ENCODE peak calls at places on chromosomes 3 and 15, in seven cellular contexts. A is esophagus muscularis mucosa, T is ovary, O is heart left ventricle, U is Peyer's patch, I is K562, Y is A549. P is an unnamed sample.

GRCh38 chr3:185549111-185549510 is 3.3 kb downstream of the LIPH start:
- DNase-seq in A (no peak), I (peak; percentile 23), T (peak; percentile 61), Y (peak; percentile 83), U (peak; percentile 61), O (peak; percentile 44), P (peak; percentile 82)

GRCh38 chr15:20352241-20353200 is 189.1 kb downstream of the GOLGA6L6 start:
- DNase-seq in O (no peak), I (no peak), T (no peak), A (no peak), U (peak; percentile 39), Y (no peak), P (no peak)

GRCh38 chr3:113111308-113111707 is 100.0 kb upstream of the BOC start:
- DNase-seq in O (no peak), U (no peak), I (peak; percentile 4), Y (no peak), A (no peak), T (no peak), P (no peak)

GRCh38 chr3:155282416-155283091 is 10.9 kb downstream of the STRIT1 start:
- DNase-seq in O (no peak), I (peak; percentile 76), Y (no peak), T (no peak), A (no peak), U (no peak), P (no peak)

GRCh38 chr15:83734487-83734886 is 80.6 kb downstream of the ADAMTSL3 start:
- DNase-seq in T (no peak), A (no peak), I (peak; percentile 10), Y (no peak), O (no peak), U (no peak), P (peak; percentile 24)

GRCh38 chr3:122982202-122983185 is 45.1 kb downstream of the SEMA5B start:
- DNase-seq in T (no peak), Y (peak; percentile 17), I (peak; percentile 20), A (no peak), U (no peak), O (no peak), P (no peak)

GRCh38 chr3:170712336-170712735 is 126.5 kb upstream of the SLC7A14 start:
- DNase-seq in A (no peak), U (no peak), I (no peak), Y (no peak), T (no peak), O (no peak), P (no peak)

GRCh38 chr3:32406481-32407408 is 15.1 kb downstream of the CMTM7 start:
- DNase-seq in I (no peak), U (no peak), T (no peak), O (no peak), Y (no peak), A (no peak), P (peak; percentile 38)

GRCh38 chr15:95840004-95840403 is 490.5 kb upstream of the NR2F2 start:
- DNase-seq in U (peak; percentile 49), T (peak; percentile 58), Y (no peak), A (no peak), I (no peak), O (peak; percentile 57), P (no peak)

GRCh38 chr3:164393171-164393570 is 685.1 kb downstream of the SI start:
- DNase-seq in Y (no peak), T (no peak), O (no peak), I (no peak), U (no peak), A (no peak), P (no peak)

GRCh38 chr15:87619161-87619960 is 637.2 kb downstream of the NTRK3 start:
- DNase-seq in T (no peak), Y (peak; percentile 44), I (peak; percentile 53), O (no peak), A (no peak), U (no peak), P (no peak)

GRCh38 chr3:171365489-171365888 is 94.7 kb downstream of the TNIK start:
- DNase-seq in I (no peak), A (no peak), T (no peak), Y (no peak), O (no peak), U (no peak), P (no peak)

GRCh38 chr15:82108489-82109078 is 62.8 kb upstream of the MEX3B start:
- DNase-seq in I (peak; percentile 82), U (peak; percentile 80), A (no peak), T (no peak), O (peak; percentile 48), Y (peak; percentile 63), P (peak; percentile 61)

GRCh38 chr15:70795311-70795665 is 31.9 kb upstream of the UACA start:
- DNase-seq in A (no peak), U (no peak), Y (peak; percentile 85), I (no peak), O (no peak), T (no peak), P (no peak)

GRCh38 chr3:56787784-56788256 is 13.9 kb downstream of the ARHGEF3 start:
- DNase-seq in Y (no peak), U (peak; percentile 80), I (no peak), A (no peak), O (no peak), T (no peak), P (no peak)

GRCh38 chr3:8445861-8446260 is 55.8 kb upstream of the LMCD1 start:
- DNase-seq in U (no peak), I (no peak), T (no peak), A (no peak), O (no peak), Y (peak; percentile 82), P (no peak)

GRCh38 chr3:151383111-151383510 is 1.4 kb downstream of the P2RY12 start:
- DNase-seq in Y (no peak), T (no peak), U (no peak), A (no peak), O (no peak), I (no peak), P (no peak)

GRCh38 chr3:111072016-111072891 is 638 bp downstream of the NECTIN3 start:
- DNase-seq in A (no peak), T (peak; percentile 53), U (peak; percentile 63), I (no peak), O (peak; percentile 22), Y (peak; percentile 14), P (peak; percentile 48)

GRCh38 chr15:97023131-97023844 is 692.8 kb downstream of the NR2F2 start:
- DNase-seq in I (no peak), U (no peak), O (no peak), Y (no peak), A (no peak), T (no peak), P (no peak)

GRCh38 chr15:73908822-73909122 is 17.5 kb upstream of the LOXL1 start:
- DNase-seq in O (no peak), A (no peak), U (no peak), I (no peak), Y (no peak), T (no peak), P (no peak)

DNA sequence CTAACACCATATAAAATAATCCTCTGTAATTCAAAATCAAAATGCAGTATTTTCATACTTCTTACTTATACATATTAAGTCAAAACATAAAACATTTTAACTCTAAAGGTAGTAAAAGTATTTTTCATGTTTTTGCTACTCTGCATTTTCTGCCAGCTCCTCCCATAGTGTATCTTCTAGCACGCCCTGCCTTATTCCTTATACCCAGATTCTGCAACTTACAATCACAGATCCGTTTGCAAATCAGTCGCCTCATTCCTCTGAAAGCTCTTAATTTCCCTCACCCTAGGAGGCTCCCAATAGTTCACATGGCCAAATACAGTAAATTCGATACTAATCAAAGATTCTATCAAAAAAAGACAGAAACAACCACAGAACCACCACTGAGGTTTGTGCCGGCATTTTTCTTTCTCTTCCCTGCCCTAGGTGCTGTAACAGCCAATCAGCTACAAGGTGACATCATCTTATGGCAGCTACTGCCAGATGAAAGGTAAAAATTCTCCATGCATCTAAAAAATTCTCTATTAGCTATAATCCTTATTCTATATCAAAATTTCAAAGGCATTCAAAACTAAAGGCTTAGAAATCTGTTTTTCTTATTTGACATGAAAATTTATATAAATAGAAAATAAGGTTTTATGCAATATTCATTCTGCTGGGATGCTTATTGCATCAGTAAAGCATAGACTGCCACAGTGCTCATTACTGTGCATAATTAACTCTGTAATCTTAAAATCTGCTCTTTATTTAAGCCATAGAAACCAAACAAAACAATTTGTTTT is 72.8 kb downstream of the CLASP2 start:
- DNase-seq in A (no peak), T (no peak), O (no peak), U (no peak), I (peak; percentile 55), Y (no peak), P (peak; percentile 28)
- H3K4me3 ChIP-seq in A (peak overlapping the region; percentile 40), T (peak overlapping the region; percentile 31), O (no peak overlapping the region), U (peak overlapping the region; percentile 30), I (no peak overlapping the region), Y (no peak overlapping the region), P (peak overlapping the region; percentile 9)

DNA sequence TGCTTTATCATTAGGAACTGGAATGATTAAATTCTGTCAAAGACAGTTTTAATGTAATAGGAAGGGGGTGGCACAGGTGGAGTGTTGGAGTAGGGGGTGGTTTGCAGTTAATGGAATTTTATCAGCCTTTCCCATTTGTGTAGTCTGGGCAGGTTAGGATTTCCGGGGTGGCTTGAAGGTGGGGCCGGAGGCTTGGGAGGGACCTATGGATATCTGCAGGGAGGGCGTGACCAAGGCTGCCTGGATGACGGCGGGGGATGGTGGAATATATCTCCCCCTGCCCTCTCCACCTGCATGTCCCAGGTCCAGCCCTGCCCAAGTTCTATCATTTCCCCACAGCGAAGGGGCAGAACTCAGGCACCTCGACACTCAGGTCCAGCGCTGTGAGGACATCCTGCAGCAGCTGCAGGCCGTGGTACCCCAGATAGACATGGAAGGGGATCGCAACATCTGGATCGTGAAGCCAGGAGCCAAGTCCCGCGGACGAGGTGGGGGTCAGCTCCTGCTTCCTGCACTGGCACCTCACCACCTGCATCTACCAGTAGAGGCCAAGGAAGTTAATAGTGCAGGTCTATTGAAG is 15.5 kb downstream of the TTLL3 start:
- DNase-seq in I (no peak), U (no peak), Y (no peak), A (no peak), O (no peak), T (no peak), P (no peak)
- TF ChIP-seq POLR2A in I (no peak), U (no peak), Y (no peak), A (no peak), O (no peak), T (no peak), P (no peak)

DNA sequence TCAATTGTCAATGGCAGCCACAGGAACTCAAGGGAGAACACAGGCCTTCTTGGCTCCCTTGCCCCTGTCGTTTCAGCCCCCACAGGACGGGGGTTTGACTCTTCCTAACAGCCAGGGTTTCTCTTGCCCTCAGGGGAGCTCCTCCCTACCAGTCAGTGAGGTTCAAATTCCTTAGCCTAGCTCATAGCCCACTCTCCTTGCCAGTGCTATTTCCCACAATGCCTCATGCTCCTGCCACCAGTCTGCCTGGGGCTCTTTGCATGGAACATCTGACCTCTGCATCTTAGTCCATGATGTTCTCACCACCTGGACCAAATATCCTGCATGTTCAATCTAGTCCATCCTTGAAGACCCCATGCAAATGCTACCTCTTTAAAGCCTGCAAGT is 78.1 kb downstream of the MYO1E start:
- DNase-seq in I (no peak), Y (peak; percentile 77), T (no peak), A (no peak), O (no peak), U (peak; percentile 23), P (no peak)
- H3K4me1 ChIP-seq in I (no peaks in the 10 kb centered on the region), Y (peaks cover 100% of the 10 kb centered on the region), T (peaks cover 4% of the 10 kb centered on the region), A (peaks cover 64% of the 10 kb centered on the region), O (peaks cover 13% of the 10 kb centered on the region), U (peaks cover under 1% of the 10 kb centered on the region), P (peaks cover 16% of the 10 kb centered on the region)

GRCh38 chr15:84983299-84983698 is 1.6 kb downstream of the PDE8A start:
- DNase-seq in A (no peak), I (no peak), O (no peak), U (no peak), Y (no peak), T (no peak), P (no peak)
- H3K4me3 ChIP-seq in A (peak overlapping the region; percentile 94), I (peak overlapping the region; percentile 71), O (peak overlapping the region; percentile 94), U (peak overlapping the region; percentile 89), Y (peak overlapping the region; percentile 91), T (peak overlapping the region; percentile 79), P (no peak overlapping the region)